ENCODE peak calls at places on chromosomes 12 and 14, in nine cellular contexts. A, C, W, Z, I, Y, H, T and S are unnamed samples.

GRCh38 chr14:54225457-54225856 is 171.3 kb upstream of the CDKN3 start:
- DNase-seq in C (no peak), T (no peak), I (no peak), Z (no peak), W (no peak), Y (no peak), A (no peak), H (no peak), S (no peak)

GRCh38 chr14:100388137-100389050 is 65.3 kb downstream of the SLC25A47 start:
- DNase-seq in I (no peak), H (no peak), W (no peak), Y (no peak), A (no peak), C (no peak), T (no peak), Z (no peak), S (no peak)

GRCh38 chr12:56684745-56685369 is 3.2 kb downstream of the PTGES3 start:
- DNase-seq in Z (no peak), T (no peak), H (no peak), I (no peak), A (no peak), W (no peak), C (no peak), Y (no peak), S (no peak)

GRCh38 chr12:10853746-10854145 is 4.5 kb upstream of the PRR4 start:
- DNase-seq in H (no peak), Z (no peak), A (no peak), Y (no peak), W (no peak), T (no peak), I (no peak), C (no peak), S (no peak)

GRCh38 chr12:48765753-48766162 is 23.1 kb downstream of the ADCY6 start:
- DNase-seq in C (no peak), H (peak; percentile 54), W (no peak), I (no peak), Y (peak; percentile 85), A (peak; percentile 31), T (no peak), Z (no peak), S (peak; percentile 48)

GRCh38 chr14:68140111-68140741 is 320.6 kb downstream of the RAD51B start:
- DNase-seq in Y (peak; percentile 99), H (peak; percentile 99), W (no peak), T (no peak), C (peak; percentile 98), I (peak; percentile 15), Z (peak; percentile 45), A (peak; percentile 99), S (peak; percentile 99)

GRCh38 chr14:91185721-91186120 is 58.8 kb downstream of the GPR68 start:
- DNase-seq in A (no peak), C (no peak), Y (no peak), T (no peak), H (peak; percentile 77), Z (no peak), I (no peak), W (no peak), S (no peak)

GRCh38 chr14:44833376-44833775 is 128.4 kb downstream of the KLHL28 start:
- DNase-seq in A (peak; percentile 68), H (peak; percentile 70), C (no peak), W (no peak), T (no peak), Z (no peak), Y (peak; percentile 11), I (no peak), S (peak; percentile 2)

GRCh38 chr14:39265032-39265431 is 31.3 kb downstream of the MIA2 start:
- DNase-seq in C (no peak), I (no peak), Z (no peak), A (peak; percentile 4), Y (peak; percentile 54), T (no peak), W (no peak), H (peak; percentile 50), S (peak; percentile 10)

GRCh38 chr14:105330491-105330895 is 15.9 kb downstream of the PACS2 start:
- DNase-seq in Z (no peak), A (peak; percentile 24), H (peak; percentile 64), I (no peak), Y (peak; percentile 73), C (no peak), T (no peak), W (no peak), S (peak; percentile 67)

GRCh38 chr14:71466942-71467341 is 465.3 kb upstream of the RGS6 start:
- DNase-seq in H (no peak), A (no peak), C (no peak), W (no peak), Z (no peak), I (no peak), Y (no peak), T (peak; percentile 48), S (no peak)

GRCh38 chr12:130418261-130418660 is 80.6 kb downstream of the PIWIL1 start:
- DNase-seq in T (no peak), H (no peak), W (no peak), Y (no peak), I (no peak), Z (no peak), C (no peak), A (no peak), S (no peak)

GRCh38 chr12:121620328-121620891 is 5.9 kb upstream of the ORAI1 start:
- DNase-seq in C (no peak), A (no peak), I (no peak), H (no peak), W (no peak), Z (no peak), Y (no peak), T (no peak), S (no peak)

GRCh38 chr14:72558721-72559120 is 335.2 kb downstream of the DPF3 start:
- DNase-seq in A (peak; percentile 93), W (no peak), C (peak; percentile 57), Y (peak; percentile 96), T (peak; percentile 56), H (peak; percentile 86), Z (no peak), I (no peak), S (peak; percentile 83)

GRCh38 chr12:75489613-75490210 is 9.2 kb downstream of the GLIPR1 start:
- DNase-seq in T (no peak), W (no peak), I (no peak), Z (no peak), A (peak; percentile 87), C (no peak), Y (peak; percentile 47), H (peak; percentile 67), S (peak; percentile 79)

GRCh38 chr12:4025420-4026358 is 152.5 kb upstream of the PARP11 start:
- DNase-seq in C (no peak), A (no peak), I (peak; percentile 73), H (no peak), Y (no peak), Z (no peak), W (no peak), T (no peak), S (no peak)

GRCh38 chr14:29353473-29353872 is 574.2 kb downstream of the PRKD1 start:
- DNase-seq in Z (no peak), Y (no peak), T (no peak), I (no peak), C (no peak), W (no peak), A (no peak), H (no peak), S (no peak)